ENCODE peak calls at places on chromosomes 13 and 19, in nine cellular contexts. U is PC-3, W is T-cell, M is HEK293T, S is KBM-7, Q is AG09319, T is Kasumi-1, P is fibroblast of pulmonary artery, J is body of pancreas. N is an unnamed sample.

GRCh38 chr19:40542197-40542859 is 34.3 kb upstream of the SHKBP1 start:
- DNase-seq in T (no peak), M (no peak), U (no peak), Q (no peak), J (peak; percentile 75), P (peak; percentile 94), S (no peak), W (no peak), N (no peak)

GRCh38 chr19:52170304-52170703 is 1.1 kb downstream of the ZNF836 start:
- DNase-seq in P (no peak), W (no peak), T (no peak), M (no peak), U (no peak), Q (no peak), S (no peak), J (no peak), N (no peak)

GRCh38 chr13:72180253-72180952 is 313.4 kb upstream of the DACH1 start:
- DNase-seq in W (no peak), S (no peak), P (no peak), M (no peak), T (no peak), Q (no peak), J (peak; percentile 62), U (peak; percentile 90), N (peak; percentile 97)

GRCh38 chr13:34864650-34865049 is 77.4 kb upstream of the NBEA start:
- DNase-seq in T (no peak), M (no peak), Q (no peak), U (no peak), P (no peak), J (no peak), W (no peak), S (no peak), N (peak; percentile 43)

GRCh38 chr13:43918636-43919035 is 38.9 kb downstream of the LACC1 start:
- DNase-seq in U (no peak), M (no peak), Q (no peak), S (no peak), P (no peak), T (no peak), J (no peak), W (no peak), N (no peak)

GRCh38 chr13:41547253-41548000 is 90.1 kb downstream of the RGCC start:
- DNase-seq in M (no peak), W (no peak), Q (no peak), U (no peak), S (no peak), T (no peak), P (peak; percentile 7), J (no peak), N (no peak)

GRCh38 chr13:110302154-110302553 is 4.8 kb downstream of the COL4A1 start:
- DNase-seq in T (no peak), U (no peak), M (no peak), W (no peak), P (no peak), S (no peak), Q (no peak), J (no peak), N (no peak)

GRCh38 chr13:89827552-89827951 is 1519.9 kb upstream of the MIR17HG start:
- DNase-seq in Q (no peak), P (no peak), U (no peak), T (no peak), S (no peak), J (no peak), M (no peak), W (no peak), N (no peak)

GRCh38 chr13:23372264-23372905 is 61.1 kb downstream of the SACS start:
- DNase-seq in S (no peak), M (no peak), W (no peak), U (peak; percentile 14), T (no peak), P (peak; percentile 82), Q (no peak), J (no peak), N (no peak)

GRCh38 chr19:39474139-39474620 is 6.5 kb upstream of the TIMM50 start:
- DNase-seq in U (peak; percentile 26), J (peak; percentile 60), S (peak; percentile 43), Q (no peak), T (peak; percentile 32), P (peak; percentile 46), M (peak; percentile 82), W (peak; percentile 69), N (no peak)

GRCh38 chr13:75120071-75120470 is 361.9 kb downstream of the TBC1D4 start:
- DNase-seq in S (no peak), W (no peak), P (no peak), J (no peak), Q (no peak), M (no peak), T (no peak), U (no peak), N (no peak)

GRCh38 chr19:41869374-41869955 is 7.6 kb upstream of the CD79A start:
- DNase-seq in T (no peak), S (no peak), M (no peak), J (no peak), U (no peak), W (no peak), Q (no peak), P (no peak), N (no peak)

GRCh38 chr13:74867460-74867859 is 614.5 kb downstream of the TBC1D4 start:
- DNase-seq in T (no peak), J (no peak), Q (no peak), U (peak; percentile 82), M (no peak), P (peak; percentile 58), S (no peak), W (no peak), N (peak; percentile 16)

GRCh38 chr13:48749699-48750473 is 96.2 kb downstream of the CYSLTR2 start:
- DNase-seq in P (peak; percentile 97), U (peak; percentile 98), J (peak; percentile 70), M (peak; percentile 57), Q (peak; percentile 69), W (peak; percentile 14), S (no peak), T (no peak), N (peak; percentile 98)

GRCh38 chr13:52162279-52163101 is 3.1 kb upstream of the NEK3 start:
- DNase-seq in Q (no peak), M (no peak), P (peak; percentile 73), U (peak; percentile 52), J (no peak), T (no peak), W (no peak), S (peak; percentile 49), N (peak; percentile 62)

GRCh38 chr19:47419037-47419783 is at the start of gene MEIS3:
- DNase-seq in T (no peak), M (no peak), S (no peak), P (no peak), Q (no peak), W (no peak), J (no peak), U (no peak), N (no peak)

GRCh38 chr13:51122868-51123267 is 11.8 kb upstream of the C13orf42 start:
- DNase-seq in S (peak; percentile 35), Q (no peak), P (no peak), J (no peak), W (no peak), M (no peak), T (no peak), U (no peak), N (peak; percentile 67)

GRCh38 chr19:38656171-38656981 is 8.9 kb downstream of the ACTN4 start:
- DNase-seq in J (no peak), M (no peak), S (no peak), T (no peak), U (peak; percentile 32), Q (no peak), P (peak; percentile 93), W (peak; percentile 35), N (peak; percentile 86)

GRCh38 chr19:35830986-35831385 is 18.3 kb upstream of the PRODH2 start:
- DNase-seq in U (no peak), Q (no peak), S (no peak), P (no peak), M (no peak), J (no peak), W (no peak), T (no peak), N (no peak)

GRCh38 chr13:93810264-93810663 is 583.7 kb downstream of the GPC6 start:
- DNase-seq in Q (no peak), P (no peak), U (no peak), J (no peak), W (no peak), S (no peak), T (no peak), M (no peak), N (no peak)

GRCh38 chr19:48393559-48394330 is at the start of gene GRIN2D:
- DNase-seq in S (peak; percentile 59), Q (no peak), T (peak; percentile 10), U (peak; percentile 26), J (no peak), W (no peak), M (peak; percentile 46), P (peak; percentile 42), N (peak; percentile 17)